ENCODE peak calls at places on chromosomes 11 and 22, in six cellular contexts. One of them, this sample, is unnamed. For H3K9me3, the result is how much of the 10 kb centered on the place peaks cover.

GRCh38 chr11:33753304-33753703 is 17.1 kb upstream of the CD59 start:
- DNase-seq in IMR-90: peak
- DNase-seq in cardiac muscle cell: peak
- DNase-seq in fibroblast of lung: peak
- DNase-seq in left ventricle myocardium inferior: no peak
- DNase-seq in mammary epithelial cell: peak
- DNase-seq in this sample: no peak

GRCh38 chr11:69721745-69722144 is 17.9 kb upstream of the FGF19 start:
- DNase-seq in IMR-90: no peak
- DNase-seq in cardiac muscle cell: no peak
- DNase-seq in fibroblast of lung: no peak
- DNase-seq in left ventricle myocardium inferior: no peak
- DNase-seq in mammary epithelial cell: no peak
- DNase-seq in this sample: no peak

GRCh38 chr22:40525250-40525884 is 111.2 kb downstream of the MRTFA start:
- DNase-seq in IMR-90: peak
- DNase-seq in cardiac muscle cell: peak
- DNase-seq in fibroblast of lung: no peak
- DNase-seq in left ventricle myocardium inferior: peak
- DNase-seq in mammary epithelial cell: peak
- DNase-seq in this sample: peak

GRCh38 chr22:36404436-36404835 is 16.7 kb upstream of the MYH9 start:
- DNase-seq in IMR-90: no peak
- DNase-seq in cardiac muscle cell: no peak
- DNase-seq in fibroblast of lung: no peak
- DNase-seq in left ventricle myocardium inferior: no peak
- DNase-seq in mammary epithelial cell: no peak
- DNase-seq in this sample: no peak

GRCh38 chr22:40620464-40621046 is 16.0 kb downstream of the MRTFA start:
- DNase-seq in IMR-90: peak
- DNase-seq in cardiac muscle cell: peak
- DNase-seq in fibroblast of lung: peak
- DNase-seq in left ventricle myocardium inferior: no peak
- DNase-seq in mammary epithelial cell: peak
- DNase-seq in this sample: no peak

GRCh38 chr11:129573161-129573560 is 197.5 kb downstream of the BARX2 start:
- DNase-seq in IMR-90: no peak
- DNase-seq in cardiac muscle cell: no peak
- DNase-seq in fibroblast of lung: no peak
- DNase-seq in left ventricle myocardium inferior: no peak
- DNase-seq in mammary epithelial cell: no peak
- DNase-seq in this sample: no peak

GRCh38 chr22:37571258-37571991 is 8.5 kb downstream of the LGALS2 start:
- DNase-seq in IMR-90: peak
- DNase-seq in cardiac muscle cell: no peak
- DNase-seq in fibroblast of lung: peak
- DNase-seq in left ventricle myocardium inferior: no peak
- DNase-seq in mammary epithelial cell: peak
- DNase-seq in this sample: no peak

GRCh38 chr11:111359223-111360149 is 19.6 kb downstream of the POU2AF1 start:
- DNase-seq in IMR-90: no peak
- DNase-seq in cardiac muscle cell: no peak
- DNase-seq in fibroblast of lung: peak
- DNase-seq in left ventricle myocardium inferior: no peak
- DNase-seq in mammary epithelial cell: peak
- DNase-seq in this sample: no peak

GRCh38 chr11:28566643-28567042 is 458.5 kb downstream of the METTL15 start:
- DNase-seq in IMR-90: peak
- DNase-seq in cardiac muscle cell: peak
- DNase-seq in fibroblast of lung: peak
- DNase-seq in left ventricle myocardium inferior: peak
- DNase-seq in mammary epithelial cell: peak
- DNase-seq in this sample: peak

GRCh38 chr22:46355369-46355995 is 20.0 kb downstream of the TRMU start:
- DNase-seq in IMR-90: peak
- DNase-seq in cardiac muscle cell: peak
- DNase-seq in fibroblast of lung: peak
- DNase-seq in left ventricle myocardium inferior: peak
- DNase-seq in mammary epithelial cell: peak
- DNase-seq in this sample: peak

GRCh38 chr11:76152741-76153608 is 53.3 kb downstream of the WNT11 start:
- DNase-seq in IMR-90: no peak
- DNase-seq in cardiac muscle cell: no peak
- DNase-seq in fibroblast of lung: no peak
- DNase-seq in left ventricle myocardium inferior: no peak
- DNase-seq in mammary epithelial cell: no peak
- DNase-seq in this sample: no peak

GRCh38 chr11:75400110-75400865 is 970 bp downstream of the RPS3 start:
- DNase-seq in IMR-90: peak
- DNase-seq in cardiac muscle cell: peak
- DNase-seq in fibroblast of lung: no peak
- DNase-seq in left ventricle myocardium inferior: no peak
- DNase-seq in mammary epithelial cell: peak
- DNase-seq in this sample: no peak

GRCh38 chr22:30861688-30862552 is 106.7 kb downstream of the MORC2 start:
- DNase-seq in IMR-90: no peak
- DNase-seq in cardiac muscle cell: no peak
- DNase-seq in fibroblast of lung: no peak
- DNase-seq in left ventricle myocardium inferior: no peak
- DNase-seq in mammary epithelial cell: no peak
- DNase-seq in this sample: peak

GRCh38 chr22:17827466-17827865 is 53.2 kb upstream of the BID start:
- DNase-seq in IMR-90: no peak
- DNase-seq in cardiac muscle cell: no peak
- DNase-seq in fibroblast of lung: no peak
- DNase-seq in left ventricle myocardium inferior: no peak
- DNase-seq in mammary epithelial cell: no peak
- DNase-seq in this sample: no peak

GRCh38 chr11:12088531-12088930 is 21.9 kb upstream of the MICAL2 start:
- DNase-seq in IMR-90: no peak
- DNase-seq in cardiac muscle cell: no peak
- DNase-seq in fibroblast of lung: no peak
- DNase-seq in left ventricle myocardium inferior: no peak
- DNase-seq in mammary epithelial cell: no peak
- DNase-seq in this sample: no peak

GRCh38 chr11:113841691-113842090 is 33.7 kb downstream of the USP28 start:
- DNase-seq in IMR-90: no peak
- DNase-seq in cardiac muscle cell: no peak
- DNase-seq in fibroblast of lung: no peak
- DNase-seq in left ventricle myocardium inferior: no peak
- DNase-seq in mammary epithelial cell: no peak
- DNase-seq in this sample: no peak

GRCh38 chr11:78390809-78391208 is 26.8 kb downstream of the GAB2 start:
- DNase-seq in IMR-90: no peak
- DNase-seq in cardiac muscle cell: no peak
- DNase-seq in fibroblast of lung: no peak
- DNase-seq in left ventricle myocardium inferior: no peak
- DNase-seq in mammary epithelial cell: no peak
- DNase-seq in this sample: no peak

GRCh38 chr22:27628891-27629631 is 172.5 kb downstream of the MN1 start:
- DNase-seq in IMR-90: no peak
- DNase-seq in cardiac muscle cell: no peak
- DNase-seq in fibroblast of lung: no peak
- DNase-seq in left ventricle myocardium inferior: no peak
- DNase-seq in mammary epithelial cell: peak
- DNase-seq in this sample: no peak

DNA sequence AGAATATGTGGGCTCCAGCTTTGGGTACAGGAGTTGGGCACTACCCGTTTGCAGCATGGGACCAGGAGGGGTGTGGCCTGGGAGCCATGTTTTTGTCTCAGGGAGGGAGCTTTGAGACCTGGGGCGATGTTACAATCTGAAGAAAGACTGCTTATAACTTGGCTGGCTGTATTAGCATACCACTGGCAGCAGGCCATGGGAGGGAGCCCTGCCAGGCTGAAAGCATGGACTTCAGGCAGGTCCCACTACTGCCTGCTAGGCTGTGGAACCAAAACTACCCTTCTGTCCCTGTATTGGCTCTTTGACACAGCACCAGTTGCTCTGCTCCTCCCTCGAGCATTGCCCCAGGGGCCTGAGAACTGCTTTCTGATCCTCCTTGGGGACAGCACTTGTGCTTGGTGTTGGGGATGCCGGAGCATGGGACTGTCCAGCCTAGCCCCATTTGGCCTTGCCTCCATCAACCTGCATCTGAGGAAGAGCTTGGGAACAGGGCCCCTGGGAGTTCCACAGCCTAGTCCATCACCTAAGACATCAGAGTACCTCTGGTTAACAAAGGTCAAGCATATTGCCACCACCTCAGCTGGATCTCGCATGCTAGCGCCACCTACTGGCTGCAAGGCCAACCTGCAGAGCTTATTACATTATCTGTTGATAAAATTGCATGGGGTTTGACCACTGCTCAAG is 217.4 kb downstream of the SBF2 start:
- DNase-seq in IMR-90: peak
- DNase-seq in cardiac muscle cell: peak
- DNase-seq in fibroblast of lung: peak
- DNase-seq in left ventricle myocardium inferior: peak
- DNase-seq in mammary epithelial cell: peak
- DNase-seq in this sample: peak
- TF ChIP-seq CTCF in IMR-90: peak
- TF ChIP-seq CTCF in cardiac muscle cell: peak
- TF ChIP-seq CTCF in fibroblast of lung: peak
- TF ChIP-seq CTCF in left ventricle myocardium inferior: peak
- TF ChIP-seq CTCF in mammary epithelial cell: peak
- TF ChIP-seq CTCF in this sample: no peak

GRCh38 chr11:2691355-2691761 is 8.4 kb downstream of the KCNQ1OT1 start:
- DNase-seq in IMR-90: no peak
- DNase-seq in cardiac muscle cell: no peak
- DNase-seq in fibroblast of lung: no peak
- DNase-seq in left ventricle myocardium inferior: no peak
- DNase-seq in mammary epithelial cell: no peak
- DNase-seq in this sample: no peak

GRCh38 chr11:2693851-2694261 is 5.9 kb downstream of the KCNQ1OT1 start:
- DNase-seq in IMR-90: no peak
- DNase-seq in cardiac muscle cell: no peak
- DNase-seq in fibroblast of lung: no peak
- DNase-seq in left ventricle myocardium inferior: peak
- DNase-seq in mammary epithelial cell: no peak
- DNase-seq in this sample: no peak

GRCh38 chr11:2690596-2691354 is 9.0 kb downstream of the KCNQ1OT1 start:
- DNase-seq in IMR-90: no peak
- DNase-seq in cardiac muscle cell: no peak
- DNase-seq in fibroblast of lung: no peak
- DNase-seq in left ventricle myocardium inferior: no peak
- DNase-seq in mammary epithelial cell: no peak
- DNase-seq in this sample: no peak

GRCh38 chr11:2693271-2693833 is 6.4 kb downstream of the KCNQ1OT1 start:
- DNase-seq in IMR-90: no peak
- DNase-seq in cardiac muscle cell: no peak
- DNase-seq in fibroblast of lung: no peak
- DNase-seq in left ventricle myocardium inferior: no peak
- DNase-seq in mammary epithelial cell: no peak
- DNase-seq in this sample: no peak

DNA sequence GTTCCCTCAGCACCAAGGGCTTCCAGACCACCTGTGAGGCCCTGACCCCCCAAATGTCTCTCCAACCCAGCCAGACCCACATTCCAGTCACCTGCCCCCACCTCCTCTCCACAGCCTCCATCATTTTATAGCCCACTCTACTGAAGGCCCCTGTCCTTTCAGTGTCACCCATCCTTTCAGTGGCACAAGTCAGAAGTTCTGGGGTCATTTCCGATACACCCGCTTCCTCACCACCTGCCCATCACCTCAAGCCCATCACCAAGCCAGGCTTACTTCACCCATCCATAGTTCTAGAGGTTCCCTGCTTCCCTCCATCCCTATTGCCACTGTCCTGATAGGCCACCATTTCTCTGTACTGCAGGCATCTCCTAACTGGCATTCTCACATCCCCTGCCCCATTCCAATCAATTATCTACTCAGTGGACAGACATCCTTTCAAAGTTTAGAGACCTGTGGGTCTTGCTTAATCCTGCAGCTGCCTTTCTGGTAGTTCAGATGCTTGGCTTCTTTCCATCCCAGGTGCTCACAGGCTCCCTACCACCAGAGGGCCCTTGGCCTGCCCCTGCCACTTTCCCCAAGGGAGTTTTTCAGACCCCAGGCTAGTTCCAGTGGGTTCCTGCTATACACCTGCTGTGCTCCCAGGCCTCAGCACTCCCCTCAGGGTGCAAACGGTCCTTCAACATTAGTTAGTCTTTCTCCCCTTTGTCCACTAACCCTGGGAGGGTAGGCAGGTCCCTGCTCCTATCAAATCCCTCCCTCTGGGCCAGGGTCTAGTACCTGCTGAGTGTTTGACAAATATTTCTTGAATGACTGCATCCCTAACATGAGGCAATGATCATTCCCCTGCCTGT is 7.6 kb downstream of the KCNQ1OT1 start:
- DNase-seq in IMR-90: no peak
- DNase-seq in cardiac muscle cell: no peak
- DNase-seq in fibroblast of lung: no peak
- DNase-seq in left ventricle myocardium inferior: no peak
- DNase-seq in mammary epithelial cell: no peak
- DNase-seq in this sample: no peak
- H3K9me3 ChIP-seq in IMR-90: under half
- H3K9me3 ChIP-seq in cardiac muscle cell: under half
- H3K9me3 ChIP-seq in fibroblast of lung: under half
- H3K9me3 ChIP-seq in left ventricle myocardium inferior: under half
- H3K9me3 ChIP-seq in mammary epithelial cell: under half
- H3K9me3 ChIP-seq in this sample: under half

GRCh38 chr11:60274462-60274861 is 6.0 kb upstream of the MS4A4A start:
- DNase-seq in IMR-90: no peak
- DNase-seq in cardiac muscle cell: no peak
- DNase-seq in fibroblast of lung: no peak
- DNase-seq in left ventricle myocardium inferior: no peak
- DNase-seq in mammary epithelial cell: no peak
- DNase-seq in this sample: no peak
- H3K27ac ChIP-seq in IMR-90: no peak
- H3K27ac ChIP-seq in cardiac muscle cell: no peak
- H3K27ac ChIP-seq in fibroblast of lung: no peak
- H3K27ac ChIP-seq in left ventricle myocardium inferior: no peak
- H3K27ac ChIP-seq in mammary epithelial cell: no peak
- H3K27ac ChIP-seq in this sample: no peak

GRCh38 chr22:24321999-24322398 is 51.4 kb downstream of the SPECC1L start:
- DNase-seq in IMR-90: no peak
- DNase-seq in cardiac muscle cell: no peak
- DNase-seq in fibroblast of lung: no peak
- DNase-seq in left ventricle myocardium inferior: no peak
- DNase-seq in mammary epithelial cell: no peak
- DNase-seq in this sample: no peak

GRCh38 chr22:24315367-24315781 is 44.7 kb downstream of the SPECC1L start:
- DNase-seq in IMR-90: peak
- DNase-seq in cardiac muscle cell: no peak
- DNase-seq in fibroblast of lung: peak
- DNase-seq in left ventricle myocardium inferior: no peak
- DNase-seq in mammary epithelial cell: no peak
- DNase-seq in this sample: no peak

GRCh38 chr22:24323233-24323632 is 52.6 kb downstream of the SPECC1L start:
- DNase-seq in IMR-90: no peak
- DNase-seq in cardiac muscle cell: no peak
- DNase-seq in fibroblast of lung: no peak
- DNase-seq in left ventricle myocardium inferior: no peak
- DNase-seq in mammary epithelial cell: no peak
- DNase-seq in this sample: no peak

GRCh38 chr22:24322522-24322921 is 51.9 kb downstream of the SPECC1L start:
- DNase-seq in IMR-90: no peak
- DNase-seq in cardiac muscle cell: no peak
- DNase-seq in fibroblast of lung: no peak
- DNase-seq in left ventricle myocardium inferior: no peak
- DNase-seq in mammary epithelial cell: no peak
- DNase-seq in this sample: no peak

GRCh38 chr22:24319451-24319850 is 48.8 kb downstream of the SPECC1L start:
- DNase-seq in IMR-90: peak
- DNase-seq in cardiac muscle cell: peak
- DNase-seq in fibroblast of lung: peak
- DNase-seq in left ventricle myocardium inferior: no peak
- DNase-seq in mammary epithelial cell: no peak
- DNase-seq in this sample: no peak
- TF ChIP-seq CTCF in IMR-90: no peak
- TF ChIP-seq CTCF in cardiac muscle cell: no peak
- TF ChIP-seq CTCF in fibroblast of lung: no peak
- TF ChIP-seq CTCF in left ventricle myocardium inferior: no peak
- TF ChIP-seq CTCF in mammary epithelial cell: no peak
- TF ChIP-seq CTCF in this sample: no peak

This sample was measured in testis.